ENCODE peak calls at places on chromosomes 16 and 17, in eight cellular contexts. O is IMR-90, Q is OCI-LY7, W is mammary epithelial cell, U is neural progenitor cell, G is SK-N-SH, T is HCT116, A is fibroblast of lung. K is an unnamed sample. For H4K20me1, the result is how much of the 10 kb centered on the place peaks cover.

GRCh38 chr17:66276328-66276937 is 26.0 kb upstream of the PRKCA start:
- DNase-seq in O (peak), Q (no peak), W (peak), U (no peak), G (no peak), T (no peak), A (peak), K (no peak)

GRCh38 chr16:11312718-11313492 is 31.8 kb upstream of the PRM1 start:
- DNase-seq in O (peak), Q (no peak), W (no peak), U (no peak), G (no peak), T (peak), A (no peak), K (peak)

GRCh38 chr16:5867250-5867649 is 769.7 kb upstream of the EEF2KMT start:
- DNase-seq in O (no peak), Q (no peak), W (no peak), U (no peak), G (no peak), T (no peak), A (no peak), K (no peak)

GRCh38 chr17:10380631-10381408 is 8.0 kb upstream of the MYH13 start:
- DNase-seq in O (peak), Q (no peak), W (no peak), U (no peak), G (no peak), T (no peak), A (peak), K (peak)

GRCh38 chr17:36778458-36778857 is 158.8 kb upstream of the LHX1 start:
- DNase-seq in O (no peak), Q (no peak), W (no peak), U (no peak), G (no peak), T (no peak), A (no peak), K (no peak)

GRCh38 chr17:38617074-38617860 is 11.5 kb upstream of the SRCIN1 start:
- DNase-seq in O (no peak), Q (no peak), W (no peak), U (no peak), G (no peak), T (no peak), A (no peak), K (no peak)

GRCh38 chr17:49987681-49988441 is 7.2 kb downstream of the DLX3 start:
- DNase-seq in O (no peak), Q (no peak), W (peak), U (peak), G (peak), T (no peak), A (no peak), K (peak)

GRCh38 chr17:4230142-4230541 is 33.6 kb downstream of the ANKFY1 start:
- DNase-seq in O (peak), Q (no peak), W (peak), U (no peak), G (no peak), T (peak), A (peak), K (peak)

GRCh38 chr16:58195771-58196170 is 2.1 kb downstream of the CSNK2A2 start:
- DNase-seq in O (no peak), Q (no peak), W (no peak), U (no peak), G (no peak), T (no peak), A (no peak), K (no peak)
- H4K20me1 ChIP-seq in O (under half), Q (under half), W (under half), U (under half), G (under half), T (under half), A (under half), K (under half)

GRCh38 chr17:77476006-77476405 is 335.2 kb downstream of the SEC14L1 start:
- DNase-seq in O (no peak), Q (no peak), W (no peak), U (no peak), G (no peak), T (no peak), A (no peak), K (no peak)
- H4K20me1 ChIP-seq in O (half or more), Q (under half), W (under half), U (half or more), G (half or more), T (under half), A (under half), K (half or more)

DNA sequence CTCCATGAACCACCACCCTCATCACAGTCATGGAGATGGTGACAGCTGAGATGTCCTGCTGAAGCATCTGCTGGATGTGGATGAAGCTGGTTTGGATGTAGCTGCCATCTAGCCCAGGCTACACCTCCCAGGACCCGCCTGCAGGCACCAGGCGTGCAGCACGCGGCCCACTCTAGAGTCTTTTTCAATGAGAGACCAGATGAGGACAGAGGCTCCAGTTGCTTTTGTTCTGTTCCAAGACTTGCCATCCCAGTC is 102.1 kb downstream of the ZNF778 start:
- DNase-seq in O (no peak), Q (no peak), W (no peak), U (no peak), G (no peak), T (no peak), A (no peak), K (no peak)
- H4K20me1 ChIP-seq in O (half or more), Q (under half), W (under half), U (half or more), G (half or more), T (under half), A (under half), K (half or more)

DNA sequence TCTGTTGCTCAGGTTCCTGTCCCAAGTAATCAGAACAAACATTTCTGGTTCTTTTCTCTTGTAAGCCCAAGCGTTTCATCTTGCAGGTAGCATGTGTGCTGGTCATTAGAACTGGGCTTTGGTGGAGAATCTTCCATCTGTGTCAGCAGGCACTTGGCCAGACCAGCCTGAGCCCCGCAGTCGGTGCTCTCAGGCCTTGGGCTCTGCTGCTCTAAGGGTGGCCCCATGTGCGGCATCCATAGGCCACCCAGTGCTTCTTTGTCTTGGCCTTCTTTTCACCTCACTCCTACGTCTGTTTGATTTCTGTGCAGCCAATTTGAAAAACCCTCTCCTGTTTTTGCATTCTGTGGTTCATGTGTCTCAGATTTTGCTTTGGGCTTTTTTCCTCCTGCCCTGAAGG is 51.6 kb downstream of the PLD6 start:
- DNase-seq in O (no peak), Q (no peak), W (no peak), U (no peak), G (no peak), T (no peak), A (no peak), K (no peak)
- H4K20me1 ChIP-seq in O (under half), Q (under half), W (under half), U (under half), G (under half), T (under half), A (under half), K (under half)

GRCh38 chr17:77184474-77184873 is 43.7 kb downstream of the SEC14L1 start:
- DNase-seq in O (no peak), Q (no peak), W (peak), U (no peak), G (peak), T (no peak), A (no peak), K (no peak)
- H4K20me1 ChIP-seq in O (half or more), Q (half or more), W (under half), U (under half), G (half or more), T (under half), A (under half), K (under half)

DNA sequence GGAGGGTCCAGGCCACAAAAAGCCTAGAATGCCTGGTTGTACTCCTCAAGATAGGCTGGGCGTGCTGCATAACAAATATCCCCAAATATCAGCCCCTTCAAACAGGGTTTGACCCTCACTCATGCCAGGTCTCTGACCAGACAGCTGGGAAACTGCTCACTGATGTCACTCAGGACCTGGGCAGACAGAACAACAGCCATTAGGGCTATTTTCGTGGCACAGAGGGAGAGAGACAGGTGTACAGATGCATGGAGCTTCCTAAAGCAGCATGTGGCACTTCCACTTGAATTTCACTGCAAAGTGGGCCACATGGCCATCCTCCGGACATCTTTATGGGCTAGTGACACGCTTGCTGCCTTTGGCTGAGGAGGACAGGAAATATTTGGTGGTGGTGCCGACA is 73.1 kb downstream of the SREBF1 start:
- DNase-seq in O (no peak), Q (no peak), W (no peak), U (no peak), G (no peak), T (no peak), A (no peak), K (no peak)
- H4K20me1 ChIP-seq in O (half or more), Q (under half), W (under half), U (half or more), G (half or more), T (under half), A (under half), K (under half)

GRCh38 chr16:85638248-85638647 is 25.1 kb downstream of the GSE1 start:
- DNase-seq in O (no peak), Q (no peak), W (no peak), U (no peak), G (no peak), T (no peak), A (no peak), K (no peak)
- H4K20me1 ChIP-seq in O (half or more), Q (under half), W (under half), U (under half), G (half or more), T (under half), A (under half), K (half or more)

GRCh38 chr17:17091856-17092756 is 49.8 kb downstream of the MPRIP start:
- DNase-seq in O (no peak), Q (no peak), W (no peak), U (peak), G (no peak), T (no peak), A (no peak), K (no peak)
- H4K20me1 ChIP-seq in O (half or more), Q (under half), W (under half), U (under half), G (half or more), T (under half), A (under half), K (under half)

DNA sequence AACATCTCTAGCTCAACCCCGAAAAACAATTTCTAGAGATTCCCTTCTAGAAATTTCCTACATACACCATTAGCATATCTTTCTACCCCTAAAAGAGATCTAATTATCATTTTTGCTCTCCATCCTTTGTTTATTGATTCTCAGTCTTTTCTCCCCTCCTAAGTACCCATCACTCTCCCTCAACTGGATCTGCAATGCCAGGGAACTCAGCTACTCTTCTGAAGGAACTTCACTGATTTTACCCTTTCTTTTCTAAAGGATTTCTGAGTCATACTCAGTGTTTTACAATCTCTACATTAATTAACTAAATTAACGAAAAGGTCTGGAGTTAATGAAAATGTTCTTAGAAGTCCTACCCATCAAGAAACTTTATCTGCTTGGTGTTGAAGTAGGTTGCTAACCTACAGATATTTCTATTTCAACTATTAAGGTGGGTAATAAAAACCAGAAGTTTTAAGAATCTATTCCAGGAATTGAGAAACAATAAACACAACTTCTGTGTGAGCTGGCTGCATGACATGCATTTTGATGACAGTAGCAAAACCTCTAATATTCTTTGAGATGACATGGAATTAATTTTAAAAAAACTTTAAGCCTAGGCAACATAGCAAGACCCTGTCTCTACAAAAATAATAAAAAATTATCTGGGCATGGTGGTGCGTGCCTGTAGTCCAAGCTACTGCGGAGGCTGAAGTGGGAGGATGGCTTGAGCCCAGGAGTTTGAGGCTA is 13.6 kb downstream of the CREBBP start:
- DNase-seq in O (no peak), Q (no peak), W (no peak), U (no peak), G (no peak), T (no peak), A (no peak), K (no peak)
- H4K20me1 ChIP-seq in O (half or more), Q (under half), W (under half), U (half or more), G (half or more), T (under half), A (under half), K (half or more)